ENCODE peak calls at places on chromosomes 6 and 20, in four cellular contexts. X is astrocyte of the cerebellum, Z is NCI-H2029, A is HTR-8/SVneo. J is an unnamed sample.

GRCh38 chr6:31822038-31822821 is 5.3 kb upstream of the HSPA1B start:
- DNase-seq in X (no peak), Z (no peak), A (peak), J (peak)

GRCh38 chr6:4910060-4910746 is 93.6 kb downstream of the RPP40 start:
- DNase-seq in X (peak), Z (peak), A (no peak), J (no peak)

GRCh38 chr6:124054034-124054433 is 250.4 kb downstream of the NKAIN2 start:
- DNase-seq in X (no peak), Z (no peak), A (no peak), J (no peak)

GRCh38 chr6:42307141-42307470 is 89.4 kb upstream of the MRPS10 start:
- DNase-seq in X (no peak), Z (no peak), A (no peak), J (no peak)

GRCh38 chr6:130928993-130929678 is 101.9 kb downstream of the SMLR1 start:
- DNase-seq in X (no peak), Z (no peak), A (no peak), J (no peak)

GRCh38 chr20:38863024-38863851 is 57.7 kb downstream of the PPP1R16B start:
- DNase-seq in X (no peak), Z (no peak), A (no peak), J (peak)

GRCh38 chr20:10385850-10386544 is 48.0 kb downstream of the MKKS start:
- DNase-seq in X (no peak), Z (no peak), A (no peak), J (no peak)

GRCh38 chr6:56477241-56477640 is 165.4 kb downstream of the DST start:
- DNase-seq in X (no peak), Z (no peak), A (no peak), J (no peak)

GRCh38 chr6:51844391-51844735 is 243.1 kb downstream of the PKHD1 start:
- DNase-seq in X (no peak), Z (no peak), A (no peak), J (peak)

GRCh38 chr20:39108746-39109145 is 146.6 kb downstream of the DHX35 start:
- DNase-seq in X (no peak), Z (no peak), A (peak), J (no peak)

GRCh38 chr6:88666906-88667305 is 296.5 kb downstream of the RNGTT start:
- DNase-seq in X (no peak), Z (no peak), A (no peak), J (no peak)

GRCh38 chr20:49583669-49584417 is 15.9 kb upstream of the PTGIS start:
- DNase-seq in X (peak), Z (peak), A (no peak), J (peak)

GRCh38 chr6:112640895-112641294 is 293.8 kb downstream of the RFPL4B start:
- DNase-seq in X (peak), Z (no peak), A (peak), J (no peak)

GRCh38 chr20:48202774-48203173 is 417.5 kb upstream of the SULF2 start:
- DNase-seq in X (no peak), Z (no peak), A (no peak), J (no peak)

GRCh38 chr6:28474441-28475219 is 31.3 kb upstream of the ZSCAN23 start:
- DNase-seq in X (peak), Z (no peak), A (peak), J (peak)

GRCh38 chr6:104940238-104940880 is 16.5 kb upstream of the LIN28B start:
- DNase-seq in X (no peak), Z (no peak), A (no peak), J (no peak)

GRCh38 chr6:6646859-6647258 is 58.3 kb downstream of the LY86 start:
- DNase-seq in X (no peak), Z (no peak), A (no peak), J (no peak)

GRCh38 chr6:93889713-93890112 is 470.4 kb upstream of the EPHA7 start:
- DNase-seq in X (no peak), Z (no peak), A (no peak), J (no peak)

GRCh38 chr6:3523966-3524365 is 67.1 kb upstream of the SLC22A23 start:
- DNase-seq in X (no peak), Z (no peak), A (no peak), J (no peak)

GRCh38 chr6:35678021-35678654 is 10.6 kb downstream of the FKBP5 start:
- DNase-seq in X (no peak), Z (no peak), A (no peak), J (no peak)

GRCh38 chr20:49386848-49387605 is 95.4 kb downstream of the KCNB1 start:
- DNase-seq in X (no peak), Z (peak), A (no peak), J (no peak)

GRCh38 chr6:145261758-145262157 is 473.6 kb downstream of the EPM2A start:
- DNase-seq in X (no peak), Z (no peak), A (no peak), J (no peak)

GRCh38 chr6:37985355-37985754 is 165.8 kb downstream of the ZFAND3 start:
- DNase-seq in X (no peak), Z (no peak), A (no peak), J (no peak)

GRCh38 chr6:157715766-157716171 is 107.3 kb upstream of the SNX9 start:
- DNase-seq in X (peak), Z (no peak), A (peak), J (no peak)

GRCh38 chr6:157879034-157879872 is 56.2 kb downstream of the SNX9 start:
- DNase-seq in X (no peak), Z (no peak), A (no peak), J (no peak)

GRCh38 chr20:63854069-63854765 is 7.1 kb upstream of the ABHD16B start:
- DNase-seq in X (no peak), Z (no peak), A (no peak), J (no peak)

GRCh38 chr20:44075191-44075949 is 111.6 kb downstream of the JPH2 start:
- DNase-seq in X (no peak), Z (no peak), A (no peak), J (peak)

GRCh38 chr20:21719592-21720214 is 14.2 kb downstream of the PAX1 start:
- DNase-seq in X (peak), Z (peak), A (peak), J (peak)

GRCh38 chr20:25399038-25399430 is 8.4 kb upstream of the ABHD12 start:
- DNase-seq in X (peak), Z (peak), A (peak), J (peak)

GRCh38 chr6:34990971-34991560 is 102.0 kb downstream of the ANKS1A start:
- DNase-seq in X (no peak), Z (no peak), A (no peak), J (no peak)

GRCh38 chr20:35463455-35464300 is 8.3 kb downstream of the CEP250 start:
- DNase-seq in X (peak), Z (peak), A (peak), J (peak)

GRCh38 chr20:33674294-33675126 is at the start of gene NECAB3:
- DNase-seq in X (no peak), Z (peak), A (peak), J (peak)

GRCh38 chr20:38840053-38840893 is 34.8 kb downstream of the PPP1R16B start:
- DNase-seq in X (no peak), Z (no peak), A (no peak), J (peak)

GRCh38 chr20:58665606-58666005 is 14.5 kb downstream of the STX16 start:
- DNase-seq in X (no peak), Z (no peak), A (no peak), J (no peak)

GRCh38 chr20:10125757-10126156 is 91.0 kb downstream of the ANKEF1 start:
- DNase-seq in X (no peak), Z (no peak), A (no peak), J (no peak)

GRCh38 chr6:45843848-45844521 is 171.7 kb downstream of the CLIC5 start:
- DNase-seq in X (peak), Z (no peak), A (no peak), J (no peak)

GRCh38 chr20:51871943-51872342 is 69.6 kb upstream of the SALL4 start:
- DNase-seq in X (no peak), Z (no peak), A (peak), J (peak)

GRCh38 chr20:11235058-11235457 is 561.3 kb upstream of the JAG1 start:
- DNase-seq in X (peak), Z (no peak), A (peak), J (no peak)

GRCh38 chr20:37901667-37902503 is 1.0 kb upstream of the VSTM2L start:
- DNase-seq in X (peak), Z (peak), A (peak), J (peak)

GRCh38 chr6:53347921-53348435 is 772 bp downstream of the ELOVL5 start:
- DNase-seq in X (no peak), Z (peak), A (peak), J (peak)

J was measured in Caco-2.